ENCODE peak calls at places on chromosomes 12 and 14, in seven cellular contexts. B is HL-60; W is activated CD4-positive, alpha-beta T cell treated with anti-CD3 and anti-CD28 coated beads, Interleukin-2, amount 50 U/mL, for 48 hours; T is AG10803; O is naive thymus-derived CD4-positive, alpha-beta T cell; A is KBM-7; G is CMK. V is an unnamed sample.

GRCh38 chr14:104784846-104785707 is 10.5 kb downstream of the AKT1 start:
- DNase-seq in W (no peak), B (no peak), A (no peak), O (no peak), T (no peak), G (no peak), V (no peak)

GRCh38 chr12:97168804-97169203 is 261.7 kb downstream of the NEDD1 start:
- DNase-seq in B (no peak), W (no peak), T (no peak), O (no peak), G (no peak), A (no peak), V (no peak)

GRCh38 chr12:14612250-14612649 is 44.6 kb upstream of the PLBD1 start:
- DNase-seq in O (no peak), A (no peak), G (no peak), T (no peak), W (no peak), B (no peak), V (no peak)

GRCh38 chr12:108629824-108630476 is 3.7 kb downstream of the SELPLG start:
- DNase-seq in O (peak), T (peak), B (no peak), G (peak), W (peak), A (peak), V (no peak)

GRCh38 chr12:124498178-124498869 is 69.1 kb downstream of the NCOR2 start:
- DNase-seq in T (peak), G (no peak), O (no peak), A (no peak), B (no peak), W (no peak), V (no peak)

GRCh38 chr12:13339538-13339937 is 143.0 kb downstream of the EMP1 start:
- DNase-seq in A (no peak), T (peak), G (no peak), W (no peak), O (no peak), B (no peak), V (no peak)

GRCh38 chr12:100795193-100796179 is 910 bp downstream of the ANO4 start:
- DNase-seq in W (no peak), B (no peak), T (no peak), A (no peak), G (no peak), O (no peak), V (no peak)

GRCh38 chr12:9897524-9897923 is 16.2 kb downstream of the KLRF2 start:
- DNase-seq in T (no peak), A (no peak), O (no peak), G (no peak), B (no peak), W (no peak), V (no peak)

V was measured in glomerular endothelial cell.